ENCODE peak calls at places on chromosomes 16 and 17, in six cellular contexts. I is K562, B is Panc1, M is GM12878, G is HCT116, N is HepG2. Q is an unnamed sample.
A peak's percentile ranks its signal among the peaks of the same experiment; 100 is the strongest.

GRCh38 chr16:63038563-63039131 is 1002.4 kb upstream of the CDH8 start:
- DNase-seq in G (no peak), B (no peak), M (no peak), N (no peak), I (no peak), Q (no peak)

GRCh38 chr17:21379080-21379711 is 3.0 kb downstream of the KCNJ12 start:
- DNase-seq in N (no peak), G (no peak), I (no peak), B (no peak), M (no peak), Q (no peak)

GRCh38 chr16:24499193-24499814 is 40.1 kb upstream of the RBBP6 start:
- DNase-seq in N (peak; percentile 21), G (peak; percentile 37), B (no peak), M (no peak), I (peak; percentile 44), Q (peak; percentile 11)

GRCh38 chr17:17519886-17520285 is 23.7 kb upstream of the RASD1 start:
- DNase-seq in I (no peak), M (no peak), B (no peak), G (no peak), N (no peak), Q (no peak)

GRCh38 chr16:56632160-56632847 is at the start of gene MT1M:
- DNase-seq in N (no peak), G (no peak), I (no peak), B (no peak), M (no peak), Q (no peak)

GRCh38 chr17:28327709-28328108 is 7.6 kb downstream of the IFT20 start:
- DNase-seq in G (no peak), B (no peak), N (no peak), M (no peak), I (no peak), Q (no peak)

GRCh38 chr16:30756781-30757100 is 5.1 kb downstream of the CFAP119 start:
- DNase-seq in I (no peak), M (no peak), G (no peak), B (no peak), N (no peak), Q (no peak)

GRCh38 chr16:1964046-1964505 is 550 bp downstream of the RPS2 start:
- DNase-seq in G (no peak), N (no peak), M (no peak), B (no peak), I (peak; percentile 43), Q (peak; percentile 48)

GRCh38 chr16:4894276-4895150 is 42.4 kb downstream of the PPL start:
- DNase-seq in B (no peak), I (peak; percentile 68), M (no peak), G (no peak), N (no peak), Q (no peak)

GRCh38 chr17:27529230-27529796 is 73.1 kb downstream of the KSR1 start:
- DNase-seq in G (no peak), N (no peak), M (no peak), B (no peak), I (peak; percentile 37), Q (peak; percentile 79)

GRCh38 chr17:48054238-48055185 is 6.4 kb downstream of the NFE2L1 start:
- DNase-seq in B (no peak), I (peak; percentile 66), M (no peak), G (no peak), N (no peak), Q (no peak)

GRCh38 chr16:21663889-21664647 is at the start of gene OTOA:
- DNase-seq in N (no peak), G (no peak), M (no peak), B (no peak), I (no peak), Q (no peak)

GRCh38 chr16:54094641-54095040 is 191.9 kb downstream of the IRX3 start:
- DNase-seq in G (no peak), B (no peak), I (no peak), N (no peak), M (no peak), Q (no peak)

GRCh38 chr17:59105852-59106462 is 723 bp downstream of the TRIM37 start:
- DNase-seq in B (no peak), M (no peak), I (no peak), G (no peak), N (peak; percentile 34), Q (peak; percentile 37)

GRCh38 chr17:43927101-43927935 is 15.0 kb downstream of the PPY start:
- DNase-seq in M (no peak), N (no peak), I (no peak), B (no peak), G (no peak), Q (no peak)

GRCh38 chr17:77287432-77288068 is 146.8 kb downstream of the SEC14L1 start:
- DNase-seq in N (peak; percentile 65), G (peak; percentile 92), M (no peak), I (no peak), B (no peak), Q (no peak)

GRCh38 chr16:1296688-1297412 is 12.6 kb upstream of the UBE2I start:
- DNase-seq in I (no peak), B (peak; percentile 98), M (no peak), N (peak; percentile 87), G (peak; percentile 92), Q (no peak)

GRCh38 chr16:22903716-22904115 is 89.8 kb downstream of the HS3ST2 start:
- DNase-seq in N (no peak), B (no peak), M (no peak), I (no peak), G (no peak), Q (no peak)

GRCh38 chr17:80006339-80006720 is 29.3 kb downstream of the TBC1D16 start:
- DNase-seq in I (no peak), B (no peak), M (no peak), G (no peak), N (no peak), Q (no peak)

GRCh38 chr16:82882249-82882648 is 255.5 kb downstream of the CDH13 start:
- DNase-seq in I (no peak), G (no peak), B (no peak), M (no peak), N (no peak), Q (no peak)

GRCh38 chr17:19647697-19648474 is 665 bp upstream of the ALDH3A2 start:
- DNase-seq in G (peak; percentile 23), B (no peak), N (peak; percentile 37), I (no peak), M (peak; percentile 9), Q (peak; percentile 51)

DNA sequence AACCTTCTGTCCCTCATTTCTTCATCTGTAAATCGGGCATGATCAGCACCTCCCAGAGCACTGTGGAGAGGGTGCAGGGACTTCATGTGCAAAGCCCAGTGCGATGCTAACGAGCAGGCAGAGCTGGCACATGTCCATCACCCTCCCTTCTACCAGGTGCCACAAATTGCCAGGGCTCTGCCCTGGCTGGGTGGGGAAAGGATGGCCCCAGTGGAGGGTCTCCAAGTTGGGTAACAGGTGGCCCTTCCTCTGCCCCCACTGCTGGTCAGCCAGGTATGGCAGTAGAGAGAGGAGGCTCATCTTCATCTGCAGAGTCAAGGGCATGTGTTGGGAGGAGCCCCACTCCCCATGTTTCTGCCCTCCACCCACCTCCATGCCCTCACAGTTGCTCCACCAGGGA is 61.5 kb upstream of the CDH5 start:
- DNase-seq in I (no peak), N (no peak), B (no peak), M (no peak), G (no peak), Q (no peak)
- TF ChIP-seq POLR2AphosphoS5 in I (no peak), N (no peak), B (no peak), M (no peak), G (no peak), Q (no peak)

DNA sequence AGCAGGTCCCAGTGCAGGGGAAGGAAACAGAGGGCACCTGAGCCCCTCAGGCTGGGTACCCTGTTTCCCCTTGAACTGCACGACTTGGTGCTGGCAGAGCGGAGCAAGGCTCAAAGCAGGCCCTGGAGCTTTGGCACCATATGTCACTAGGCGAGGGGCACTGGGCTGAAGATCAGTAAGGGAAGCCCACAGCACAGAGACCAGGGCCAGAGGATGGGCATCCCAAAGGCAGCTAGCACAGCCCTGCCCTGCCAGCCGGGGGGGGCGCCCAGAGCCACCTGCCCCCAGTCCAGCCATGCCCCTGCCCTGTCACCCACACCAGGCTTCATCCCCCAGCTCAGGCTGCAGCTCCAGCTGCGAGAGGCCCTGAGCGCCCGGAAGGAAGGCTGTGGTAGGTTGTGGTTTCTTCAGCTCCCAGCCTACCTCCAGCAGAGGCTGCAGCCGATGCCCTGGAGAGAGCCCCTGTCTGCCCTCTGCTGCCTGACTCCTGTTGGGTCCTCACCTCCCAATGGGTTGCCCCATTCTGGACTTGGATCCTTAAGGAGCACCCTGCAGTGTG is 10.9 kb downstream of the NHERF1 start:
- DNase-seq in I (no peak), G (no peak), M (no peak), N (no peak), B (no peak), Q (peak; percentile 91)
- TF ChIP-seq REST in I (no peak), G (no peak), M (no peak), N (no peak), B (no peak), Q (no peak)

GRCh38 chr16:66620419-66620775 is 15.9 kb downstream of the CMTM3 start:
- DNase-seq in B (no peak), I (no peak), M (no peak), G (no peak), N (no peak), Q (no peak)

GRCh38 chr16:66618588-66618987 is 14.1 kb downstream of the CMTM3 start:
- DNase-seq in B (peak; percentile 81), N (no peak), M (no peak), G (peak; percentile 70), I (no peak), Q (no peak)

GRCh38 chr16:66619036-66619435 is 14.5 kb downstream of the CMTM3 start:
- DNase-seq in M (no peak), N (no peak), G (no peak), I (no peak), B (no peak), Q (no peak)

GRCh38 chr16:66617728-66618127 is 13.2 kb downstream of the CMTM3 start:
- DNase-seq in I (peak; percentile 66), G (no peak), B (no peak), N (no peak), M (no peak), Q (no peak)

DNA sequence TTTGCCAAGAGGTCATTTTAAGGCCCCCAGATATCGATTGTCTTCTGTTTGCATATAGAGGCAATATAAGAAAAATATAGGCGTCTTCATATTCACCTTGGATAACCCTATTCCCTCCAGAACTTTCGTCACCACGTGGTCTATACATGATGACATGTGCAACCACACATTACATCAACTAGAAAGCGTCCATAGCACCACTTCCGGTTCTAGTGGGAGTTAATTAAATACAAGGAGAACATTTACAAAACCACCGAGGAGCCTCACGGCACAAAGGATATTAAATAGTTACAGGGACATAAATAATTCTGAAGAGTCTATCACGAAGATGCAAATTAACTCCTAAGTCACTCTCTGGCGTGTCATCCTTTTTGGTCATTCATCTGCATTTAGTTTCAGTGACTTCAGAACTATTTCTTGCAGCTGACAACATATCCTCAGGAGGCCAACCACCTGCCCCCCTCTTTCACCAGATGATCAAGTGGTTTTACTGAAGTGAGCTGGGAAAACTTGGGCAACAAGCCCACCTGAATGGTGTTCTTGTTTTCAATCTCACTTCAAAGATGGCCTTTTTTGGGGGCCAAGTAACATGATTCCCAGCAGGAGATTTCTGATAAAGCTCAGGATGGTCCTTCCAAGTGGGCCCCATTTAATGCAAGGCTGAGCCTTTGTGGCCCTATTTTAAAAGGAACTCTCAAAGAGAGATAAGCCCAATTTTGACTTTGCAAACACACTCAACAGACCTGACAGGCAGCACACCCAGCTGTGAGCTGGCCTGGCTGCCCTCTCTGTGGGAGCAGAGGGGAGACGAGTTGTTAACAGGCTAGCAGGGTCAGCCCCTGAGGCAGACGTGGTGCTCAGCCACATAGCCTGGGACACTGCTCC is 15.3 kb downstream of the CMTM3 start:
- DNase-seq in B (no peak), M (no peak), N (no peak), I (no peak), G (no peak), Q (no peak)
- TF ChIP-seq POLR2AphosphoS5 in B (no peak), M (no peak), N (no peak), I (no peak), G (no peak), Q (no peak)

GRCh38 chr17:31112001-31112661 is 17.4 kb downstream of the NF1 start:
- DNase-seq in I (no peak), M (no peak), N (no peak), G (no peak), B (no peak), Q (no peak)
- TF ChIP-seq REST in I (no peak), M (no peak), N (no peak), G (no peak), B (no peak), Q (no peak)

Q was measured in HL-60.